ENCODE peak calls at places on chromosome 1, in nine cellular contexts. D is IMR-90, N is spleen, J is mammary epithelial cell, L is pancreas, O is cardiac muscle cell, F is tibial nerve, V is GM23338, A is hepatocyte. K is an unnamed sample.

GRCh38 chr1:246117066-246117791 is 389.9 kb downstream of the SMYD3 start:
- DNase-seq in D (peak; percentile 64), N (no peak), J (no peak), L (no peak), O (peak; percentile 69), F (no peak), V (peak; percentile 72), A (peak; percentile 61), K (peak; percentile 63)

GRCh38 chr1:234911787-234912186 is 216.8 kb downstream of the TOMM20 start:
- DNase-seq in D (no peak), N (peak; percentile 81), J (no peak), L (peak; percentile 54), O (no peak), F (no peak), V (peak; percentile 23), A (no peak), K (no peak)

GRCh38 chr1:66769512-66770229 is 17.4 kb downstream of the DYNLT5 start:
- DNase-seq in D (no peak), N (no peak), J (no peak), L (no peak), O (no peak), F (no peak), V (no peak), A (no peak), K (no peak)

GRCh38 chr1:228084325-228084724 is 1.8 kb downstream of the ARF1 start:
- DNase-seq in D (peak; percentile 84), N (no peak), J (peak; percentile 80), L (no peak), O (no peak), F (no peak), V (no peak), A (peak; percentile 50), K (peak; percentile 75)

GRCh38 chr1:87197156-87197555 is 131.5 kb upstream of the LMO4 start:
- DNase-seq in D (peak; percentile 52), N (no peak), J (peak; percentile 26), L (no peak), O (no peak), F (no peak), V (no peak), A (no peak), K (peak; percentile 57)

GRCh38 chr1:111553199-111553598 is 49.8 kb upstream of the ADORA3 start:
- DNase-seq in D (peak; percentile 89), N (no peak), J (peak; percentile 80), L (no peak), O (no peak), F (no peak), V (no peak), A (no peak), K (peak; percentile 57)

GRCh38 chr1:205907794-205908193 is 35.5 kb downstream of the SLC26A9 start:
- DNase-seq in D (peak; percentile 49), N (no peak), J (peak; percentile 30), L (no peak), O (peak; percentile 49), F (no peak), V (peak; percentile 75), A (peak; percentile 30), K (peak; percentile 63)

GRCh38 chr1:2510366-2511155 is 15.8 kb downstream of the PANK4 start:
- DNase-seq in D (no peak), N (no peak), J (no peak), L (no peak), O (no peak), F (no peak), V (no peak), A (no peak), K (no peak)

GRCh38 chr1:109790329-109790728 is 26.6 kb upstream of the EPS8L3 start:
- DNase-seq in D (no peak), N (no peak), J (no peak), L (no peak), O (no peak), F (no peak), V (no peak), A (no peak), K (no peak)

GRCh38 chr1:109787211-109787844 is 23.6 kb upstream of the EPS8L3 start:
- DNase-seq in D (peak; percentile 50), N (peak; percentile 46), J (peak; percentile 78), L (peak; percentile 32), O (no peak), F (no peak), V (no peak), A (no peak), K (no peak)

GRCh38 chr1:109787845-109788605 is 24.3 kb upstream of the EPS8L3 start:
- DNase-seq in D (no peak), N (peak; percentile 79), J (no peak), L (peak; percentile 38), O (peak; percentile 77), F (no peak), V (no peak), A (no peak), K (no peak)

GRCh38 chr1:109789771-109790170 is 26.0 kb upstream of the EPS8L3 start:
- DNase-seq in D (no peak), N (no peak), J (no peak), L (peak; percentile 18), O (no peak), F (no peak), V (no peak), A (no peak), K (no peak)

DNA sequence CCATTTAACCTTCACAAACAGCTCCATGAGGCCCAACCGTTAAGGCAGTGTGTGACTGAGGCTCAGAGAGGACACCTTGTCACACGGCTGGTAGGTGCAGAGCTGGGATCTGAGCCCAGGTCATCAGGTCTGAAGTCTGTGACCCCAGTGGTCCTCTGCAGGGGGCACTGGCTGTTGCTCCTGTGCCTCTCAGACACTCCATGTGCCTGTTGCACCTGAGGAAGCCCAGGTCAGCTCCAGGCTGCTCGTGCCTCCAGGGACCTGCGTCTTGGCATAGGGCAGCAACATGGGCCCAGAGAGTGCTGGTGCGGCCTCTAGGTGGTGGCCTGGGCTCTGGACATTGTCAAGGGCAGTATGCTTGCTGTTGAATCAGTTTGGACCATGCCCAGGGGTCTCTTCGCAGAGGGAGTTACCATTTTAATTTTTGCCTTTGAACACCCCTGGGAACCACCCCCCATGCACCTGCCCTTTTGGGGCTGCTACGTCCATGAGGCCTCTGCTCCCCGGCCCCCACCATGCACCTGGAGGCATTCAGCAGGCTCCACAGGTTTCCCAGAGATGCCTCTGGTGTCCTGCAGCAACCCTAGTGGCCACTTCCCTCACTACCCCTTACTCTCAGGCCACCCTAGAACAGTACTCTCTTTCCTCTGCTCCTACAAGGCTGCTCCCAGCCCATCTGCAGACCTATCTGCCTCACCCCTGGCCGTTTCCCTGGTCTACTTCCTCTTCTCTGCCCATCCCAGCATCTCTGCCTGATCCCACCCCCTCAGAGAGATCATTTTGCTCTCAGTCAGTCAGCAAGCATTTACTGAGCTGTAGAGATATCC is 25.2 kb upstream of the EPS8L3 start:
- DNase-seq in D (no peak), N (peak; percentile 74), J (no peak), L (peak; percentile 44), O (peak; percentile 57), F (no peak), V (peak; percentile 72), A (peak; percentile 50), K (no peak)
- H3K4me3 ChIP-seq in D (no peak overlapping the region), N (no peak overlapping the region), J (no peak overlapping the region), L (no peak overlapping the region), O (no peak overlapping the region), F (no peak overlapping the region), V (no peak overlapping the region), A (no peak overlapping the region), K (no peak overlapping the region)

DNA sequence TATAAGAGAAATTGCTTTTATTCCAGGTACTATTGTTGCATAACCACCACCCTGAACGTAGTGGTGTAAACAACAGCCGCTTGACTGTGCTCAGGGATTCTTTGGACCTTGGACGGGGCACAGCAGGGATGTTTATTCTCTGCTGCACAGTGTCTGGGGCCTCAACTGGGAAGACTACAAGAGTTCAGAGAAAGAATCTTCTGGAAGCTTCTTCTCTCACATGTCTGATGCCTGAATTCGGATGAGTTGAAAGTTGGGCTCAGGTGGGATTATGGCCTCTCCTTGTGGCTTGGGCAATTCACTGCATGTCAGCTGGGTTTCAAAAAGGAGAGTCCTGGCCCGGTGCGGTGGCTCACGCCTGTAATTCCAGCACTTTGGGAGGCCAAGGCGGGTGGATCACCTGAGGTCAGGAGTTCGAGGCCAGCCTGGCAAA is 19.0 kb upstream of the SSBP3 start:
- DNase-seq in D (no peak), N (peak; percentile 28), J (no peak), L (no peak), O (no peak), F (no peak), V (peak; percentile 30), A (no peak), K (no peak)
- TF ChIP-seq CTCF in D (no peak), N (no peak), J (peak; percentile 13), L (no peak), O (no peak), F (no peak), V (peak; percentile 56), A (no peak), K (peak; percentile 19)

DNA sequence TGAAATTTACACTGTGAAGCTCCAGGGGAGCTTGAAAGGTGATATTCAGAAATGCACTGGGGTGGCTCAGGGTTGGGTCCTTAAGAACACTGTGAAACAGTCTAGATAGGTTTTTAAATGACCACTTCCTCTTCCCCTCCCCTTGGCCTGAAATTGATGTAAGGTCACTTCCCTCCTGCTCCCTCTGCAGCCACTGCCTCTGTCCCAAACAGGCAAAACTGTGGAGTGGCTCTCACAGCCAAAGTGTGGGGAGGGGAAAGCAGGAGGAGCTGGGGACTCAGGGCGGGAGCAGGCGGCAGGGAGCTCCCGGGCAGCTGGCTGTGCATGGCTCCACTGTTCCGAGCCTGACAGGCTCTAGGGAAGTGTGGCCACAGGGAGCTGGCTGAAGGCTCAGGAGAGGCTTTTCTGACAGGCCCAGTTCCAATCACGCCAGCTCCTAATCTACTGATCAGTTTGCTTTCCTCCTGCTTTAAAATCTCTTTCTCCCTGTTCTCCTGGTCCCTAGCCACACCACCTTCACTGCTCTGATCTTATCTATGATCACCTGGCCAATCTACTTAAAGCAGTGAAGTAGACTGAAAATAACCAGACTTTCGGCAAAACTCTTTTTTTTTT is 5.1 kb upstream of the CSRP1 start:
- DNase-seq in D (no peak), N (peak; percentile 84), J (no peak), L (no peak), O (peak; percentile 91), F (no peak), V (peak; percentile 70), A (peak; percentile 46), K (no peak)
- H3K4me3 ChIP-seq in D (no peak overlapping the region), N (no peak overlapping the region), J (no peak overlapping the region), L (no peak overlapping the region), O (no peak overlapping the region), F (no peak overlapping the region), V (no peak overlapping the region), A (no peak overlapping the region), K (no peak overlapping the region)

GRCh38 chr1:200288226-200288625 is 121.6 kb downstream of the ZNF281 start:
- DNase-seq in D (no peak), N (no peak), J (no peak), L (no peak), O (no peak), F (no peak), V (no peak), A (no peak), K (no peak)

GRCh38 chr1:200292699-200293098 is 117.1 kb downstream of the ZNF281 start:
- DNase-seq in D (no peak), N (no peak), J (no peak), L (no peak), O (no peak), F (no peak), V (no peak), A (no peak), K (no peak)

GRCh38 chr1:200291106-200291505 is 118.7 kb downstream of the ZNF281 start:
- DNase-seq in D (no peak), N (no peak), J (no peak), L (no peak), O (no peak), F (no peak), V (no peak), A (no peak), K (no peak)

GRCh38 chr1:200294241-200294640 is 115.6 kb downstream of the ZNF281 start:
- DNase-seq in D (no peak), N (no peak), J (no peak), L (no peak), O (no peak), F (no peak), V (no peak), A (no peak), K (no peak)

GRCh38 chr1:200290010-200290685 is 119.7 kb downstream of the ZNF281 start:
- DNase-seq in D (no peak), N (no peak), J (no peak), L (no peak), O (no peak), F (no peak), V (peak; percentile 82), A (no peak), K (no peak)
- TF ChIP-seq CTCF in D (no peak), N (no peak), J (no peak), L (no peak), O (no peak), F (no peak), V (peak; percentile 37), A (no peak), K (no peak)